ENCODE peak calls at places on chromosomes 6 and 20, in six cellular contexts. S is A549, J is IMR-90, X is SK-N-SH, Q is HepG2, B is K562. K is an unnamed sample.

GRCh38 chr6:137879885-137880430 is 12.9 kb downstream of the TNFAIP3 start:
- DNase-seq in S (no peak), J (no peak), X (no peak), Q (no peak), B (no peak), K (no peak)

GRCh38 chr6:17013701-17014100 is 88.1 kb upstream of the STMND1 start:
- DNase-seq in S (no peak), J (peak), X (no peak), Q (no peak), B (no peak), K (no peak)

GRCh38 chr6:63624091-63624490 is 11.5 kb upstream of the PHF3 start:
- DNase-seq in S (no peak), J (no peak), X (no peak), Q (no peak), B (no peak), K (no peak)

GRCh38 chr20:52291109-52291508 is 99.5 kb upstream of the ZFP64 start:
- DNase-seq in S (no peak), J (no peak), X (peak), Q (no peak), B (no peak), K (no peak)

GRCh38 chr6:163823577-163823976 is 409.1 kb downstream of the QKI start:
- DNase-seq in S (no peak), J (no peak), X (no peak), Q (no peak), B (no peak), K (no peak)

GRCh38 chr6:159817951-159818739 is 18.1 kb downstream of the PNLDC1 start:
- DNase-seq in S (no peak), J (no peak), X (no peak), Q (no peak), B (no peak), K (no peak)

GRCh38 chr6:7730852-7731251 is 5.0 kb downstream of the BMP6 start:
- DNase-seq in S (peak), J (peak), X (no peak), Q (peak), B (no peak), K (no peak)

GRCh38 chr20:36149012-36149411 is 5.5 kb upstream of the EPB41L1 start:
- DNase-seq in S (no peak), J (no peak), X (no peak), Q (no peak), B (no peak), K (no peak)

GRCh38 chr20:45972500-45973183 is 639 bp upstream of the ZNF335 start:
- DNase-seq in S (no peak), J (no peak), X (no peak), Q (no peak), B (no peak), K (no peak)

GRCh38 chr6:108497883-108498282 is 62.8 kb upstream of the FOXO3 start:
- DNase-seq in S (peak), J (peak), X (peak), Q (peak), B (peak), K (no peak)

GRCh38 chr6:132816665-132817064 is 2.3 kb downstream of the RPS12 start:
- DNase-seq in S (no peak), J (no peak), X (no peak), Q (peak), B (no peak), K (no peak)

GRCh38 chr6:137223370-137224131 is 4.4 kb upstream of the IFNGR1 start:
- DNase-seq in S (no peak), J (peak), X (no peak), Q (peak), B (peak), K (no peak)

GRCh38 chr6:100343678-100344077 is 121.0 kb downstream of the SIM1 start:
- DNase-seq in S (no peak), J (peak), X (no peak), Q (no peak), B (no peak), K (no peak)

GRCh38 chr6:2209226-2209809 is 36.1 kb downstream of the GMDS start:
- DNase-seq in S (no peak), J (peak), X (peak), Q (peak), B (peak), K (peak)

GRCh38 chr6:107816818-107817217 is 7.3 kb downstream of the SCML4 start:
- DNase-seq in S (no peak), J (no peak), X (no peak), Q (peak), B (no peak), K (no peak)

GRCh38 chr6:143964667-143965066 is 43.4 kb downstream of the PLAGL1 start:
- DNase-seq in S (no peak), J (peak), X (no peak), Q (no peak), B (peak), K (no peak)

GRCh38 chr6:111784423-111784822 is 88.8 kb downstream of the FYN start:
- DNase-seq in S (no peak), J (no peak), X (no peak), Q (no peak), B (no peak), K (no peak)

GRCh38 chr6:1222426-1223311 is 89.2 kb upstream of the FOXQ1 start:
- DNase-seq in S (no peak), J (no peak), X (no peak), Q (no peak), B (no peak), K (no peak)

GRCh38 chr6:111711476-111711875 is 105.8 kb upstream of the TRAF3IP2 start:
- DNase-seq in S (no peak), J (no peak), X (peak), Q (no peak), B (no peak), K (no peak)

GRCh38 chr6:42766163-42766670 is 15.6 kb upstream of the BICRAL start:
- DNase-seq in S (no peak), J (peak), X (no peak), Q (no peak), B (no peak), K (no peak)

GRCh38 chr6:41624621-41625365 is 13.5 kb upstream of the MDFI start:
- DNase-seq in S (no peak), J (no peak), X (no peak), Q (no peak), B (no peak), K (no peak)

GRCh38 chr6:46437671-46438221 is 53.5 kb downstream of the RCAN2 start:
- DNase-seq in S (no peak), J (peak), X (no peak), Q (no peak), B (no peak), K (no peak)

GRCh38 chr6:134636221-134636830 is 313.6 kb downstream of the ALDH8A1 start:
- DNase-seq in S (no peak), J (peak), X (no peak), Q (no peak), B (no peak), K (peak)

GRCh38 chr6:35775031-35775430 is 1.4 kb upstream of the CLPSL2 start:
- DNase-seq in S (no peak), J (no peak), X (no peak), Q (no peak), B (no peak), K (no peak)

GRCh38 chr20:23763345-23763744 is 12.6 kb upstream of the CST1 start:
- DNase-seq in S (no peak), J (no peak), X (no peak), Q (no peak), B (no peak), K (no peak)

GRCh38 chr6:5151955-5152401 is 66.8 kb downstream of the PPP1R3G start:
- DNase-seq in S (no peak), J (peak), X (no peak), Q (no peak), B (no peak), K (no peak)

GRCh38 chr6:22320750-22321149 is 23.9 kb upstream of the PRL start:
- DNase-seq in S (peak), J (peak), X (no peak), Q (peak), B (no peak), K (no peak)

GRCh38 chr6:89984926-89985743 is 90.9 kb downstream of the GJA10 start:
- DNase-seq in S (no peak), J (peak), X (peak), Q (no peak), B (peak), K (no peak)

GRCh38 chr20:62066983-62067433 is 1.3 kb upstream of the TAF4 start:
- DNase-seq in S (no peak), J (no peak), X (no peak), Q (peak), B (peak), K (peak)

GRCh38 chr6:157174731-157175130 is 148.6 kb downstream of the TMEM242 start:
- DNase-seq in S (no peak), J (no peak), X (peak), Q (no peak), B (no peak), K (no peak)

GRCh38 chr20:58719258-58719657 is 26.7 kb downstream of the NPEPL1 start:
- DNase-seq in S (no peak), J (no peak), X (no peak), Q (no peak), B (no peak), K (no peak)

GRCh38 chr6:169824848-169825557 is 73.6 kb downstream of the ERMARD start:
- DNase-seq in S (no peak), J (no peak), X (no peak), Q (no peak), B (no peak), K (no peak)

GRCh38 chr6:2738373-2738979 is 12.2 kb downstream of the MYLK4 start:
- DNase-seq in S (peak), J (peak), X (peak), Q (peak), B (peak), K (no peak)

GRCh38 chr6:126531840-126532239 is 191.9 kb downstream of the CENPW start:
- DNase-seq in S (no peak), J (no peak), X (no peak), Q (no peak), B (no peak), K (peak)

GRCh38 chr20:48594533-48594932 is 233.3 kb downstream of the PREX1 start:
- DNase-seq in S (no peak), J (no peak), X (no peak), Q (no peak), B (no peak), K (no peak)

DNA sequence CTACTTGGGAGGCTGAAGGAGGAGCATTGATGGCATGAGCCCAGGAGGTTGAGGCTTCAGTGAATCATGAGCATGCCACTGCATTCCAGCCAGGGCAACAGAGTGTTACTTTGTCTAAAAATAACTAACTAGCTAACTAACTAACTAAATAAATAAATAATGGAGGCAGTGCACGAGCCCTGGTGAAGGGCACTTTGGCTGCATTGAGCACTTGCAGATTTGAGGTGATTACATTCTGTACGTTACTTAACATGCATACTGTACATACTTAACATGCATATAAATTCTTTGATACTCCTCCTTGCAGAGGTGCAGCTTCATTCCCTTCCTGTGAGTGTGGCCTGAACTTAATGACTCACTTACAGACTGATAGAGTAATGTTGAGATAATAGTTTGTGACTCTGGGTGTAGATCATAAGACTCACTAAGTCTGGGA is 10.7 kb downstream of the HLA-A start:
- DNase-seq in S (peak), J (peak), X (no peak), Q (no peak), B (no peak), K (no peak)
- TF ChIP-seq SMC3 in S (no peak), J (no peak), X (no peak), Q (no peak), B (no peak), K (no peak)

GRCh38 chr20:29302979-29303644 is 1954.4 kb upstream of the DEFB115 start:
- DNase-seq in S (no peak), J (no peak), X (no peak), Q (no peak), B (no peak), K (no peak)

GRCh38 chr20:29299811-29300578 is 1957.5 kb upstream of the DEFB115 start:
- DNase-seq in S (no peak), J (no peak), X (no peak), Q (no peak), B (no peak), K (no peak)

GRCh38 chr20:29300579-29301551 is 1956.6 kb upstream of the DEFB115 start:
- DNase-seq in S (no peak), J (no peak), X (no peak), Q (no peak), B (no peak), K (no peak)

GRCh38 chr20:29298759-29299613 is 1958.5 kb upstream of the DEFB115 start:
- DNase-seq in S (no peak), J (no peak), X (no peak), Q (no peak), B (no peak), K (no peak)

DNA sequence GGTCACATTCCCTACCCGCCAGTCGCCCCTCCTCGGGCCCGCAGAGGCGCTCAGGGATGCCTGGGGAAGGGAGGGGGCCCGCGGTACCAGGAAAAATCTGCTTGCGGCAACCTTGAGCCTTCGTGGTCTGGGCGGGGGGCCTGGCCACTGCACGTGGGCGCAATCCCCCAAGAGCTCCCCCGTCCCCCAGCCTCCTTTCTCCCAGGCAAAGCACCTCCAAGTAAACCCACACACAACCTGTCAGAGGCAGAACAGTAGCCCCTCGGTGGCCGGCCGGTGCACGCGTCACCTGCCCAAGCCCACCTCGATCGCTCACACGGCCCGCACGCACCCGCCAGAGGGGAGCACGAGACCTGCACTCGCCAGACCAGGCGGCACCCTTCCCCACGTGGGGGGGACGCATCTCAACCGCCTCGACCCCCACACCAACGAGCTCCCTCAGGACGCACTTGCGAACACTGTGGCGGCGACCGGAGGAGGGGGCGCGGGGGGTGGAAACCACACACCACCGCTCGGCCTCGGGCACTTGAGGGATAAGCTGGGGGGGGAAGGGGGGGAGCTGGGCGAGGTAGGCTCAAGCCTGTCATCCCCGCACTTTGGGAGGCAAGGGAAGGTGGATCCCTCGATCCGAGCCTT is 1955.7 kb upstream of the DEFB115 start:
- DNase-seq in S (no peak), J (no peak), X (no peak), Q (no peak), B (no peak), K (no peak)
- TF ChIP-seq SMC3 in S (no peak), J (no peak), X (no peak), Q (no peak), B (no peak), K (no peak)

GRCh38 chr6:13402711-13403110 is 74.4 kb upstream of the TBC1D7 start:
- DNase-seq in S (no peak), J (no peak), X (no peak), Q (no peak), B (no peak), K (no peak)
- TF ChIP-seq SMC3 in S (no peak), J (no peak), X (no peak), Q (no peak), B (no peak), K (no peak)

GRCh38 chr20:44948513-44948912 is 11.7 kb downstream of the TOMM34 start:
- DNase-seq in S (no peak), J (no peak), X (no peak), Q (no peak), B (no peak), K (no peak)

GRCh38 chr20:44954198-44954597 is 6.0 kb downstream of the TOMM34 start:
- DNase-seq in S (no peak), J (no peak), X (no peak), Q (no peak), B (no peak), K (no peak)

GRCh38 chr20:44952731-44953130 is 7.5 kb downstream of the TOMM34 start:
- DNase-seq in S (no peak), J (no peak), X (no peak), Q (no peak), B (no peak), K (no peak)

GRCh38 chr20:44948107-44948506 is 12.1 kb downstream of the TOMM34 start:
- DNase-seq in S (no peak), J (no peak), X (no peak), Q (no peak), B (no peak), K (no peak)

GRCh38 chr20:44950368-44950767 is 9.8 kb downstream of the TOMM34 start:
- DNase-seq in S (no peak), J (no peak), X (no peak), Q (no peak), B (no peak), K (no peak)
- TF ChIP-seq SMC3 in S (no peak), J (no peak), X (no peak), Q (no peak), B (no peak), K (no peak)

GRCh38 chr6:30063315-30063714 is 2.2 kb downstream of the POLR1H start:
- DNase-seq in S (no peak), J (no peak), X (no peak), Q (no peak), B (no peak), K (no peak)

GRCh38 chr6:30071081-30071818 is 4.3 kb downstream of the PPP1R11 start:
- DNase-seq in S (no peak), J (peak), X (peak), Q (no peak), B (no peak), K (no peak)

GRCh38 chr6:30066577-30067459 is at the start of gene PPP1R11:
- DNase-seq in S (peak), J (peak), X (peak), Q (peak), B (peak), K (peak)

GRCh38 chr6:30071858-30072257 is 3.7 kb downstream of the RNF39 start:
- DNase-seq in S (no peak), J (no peak), X (peak), Q (no peak), B (no peak), K (no peak)

GRCh38 chr6:30067460-30068139 is 602 bp downstream of the PPP1R11 start:
- DNase-seq in S (peak), J (no peak), X (peak), Q (no peak), B (no peak), K (no peak)
- TF ChIP-seq SMC3 in S (no peak), J (no peak), X (no peak), Q (no peak), B (no peak), K (no peak)

K was measured in GM12878.